ENCODE peak calls at places on chromosome 20, in five cellular contexts. H, E, L, X and F are unnamed samples.

GRCh38 chr20:43751167-43752050 is 24.6 kb upstream of the GTSF1L start:
- DNase-seq in E (peak), X (no peak), L (no peak), H (no peak), F (no peak)

GRCh38 chr20:37294262-37294981 is 5.0 kb downstream of the MANBAL start:
- DNase-seq in H (no peak), E (peak), X (no peak), L (no peak), F (no peak)

GRCh38 chr20:54014301-54014914 is 56.0 kb downstream of the BCAS1 start:
- DNase-seq in H (no peak), L (no peak), E (no peak), X (no peak), F (no peak)

GRCh38 chr20:774016-774679 is 5.8 kb upstream of the SLC52A3 start:
- DNase-seq in L (no peak), E (no peak), H (no peak), X (no peak), F (no peak)

GRCh38 chr20:33516882-33517281 is 27.0 kb downstream of the CBFA2T2 start:
- DNase-seq in X (no peak), E (peak), L (no peak), H (no peak), F (no peak)

GRCh38 chr20:51583073-51583472 is 40.6 kb upstream of the NFATC2 start:
- DNase-seq in E (no peak), L (no peak), X (no peak), H (no peak), F (no peak)

GRCh38 chr20:45791668-45792512 is at the start of the genes DNTTIP1 and WFDC3:
- DNase-seq in L (peak), H (peak), E (peak), X (peak), F (peak)

GRCh38 chr20:39338977-39339376 is 376.8 kb downstream of the DHX35 start:
- DNase-seq in H (no peak), X (no peak), E (no peak), L (no peak), F (no peak)

GRCh38 chr20:57654363-57654997 is 34.3 kb upstream of the ZBP1 start:
- DNase-seq in E (peak), H (peak), X (peak), L (no peak), F (peak)

GRCh38 chr20:54115172-54115854 is 44.9 kb upstream of the BCAS1 start:
- DNase-seq in X (no peak), E (no peak), H (peak), L (no peak), F (no peak)

GRCh38 chr20:36273414-36274247 is 32.5 kb upstream of the DLGAP4 start:
- DNase-seq in L (no peak), E (peak), X (no peak), H (peak), F (no peak)

GRCh38 chr20:36575066-36575743 is 1.8 kb downstream of the TGIF2 start:
- DNase-seq in X (no peak), E (peak), L (no peak), H (peak), F (peak)

GRCh38 chr20:24998631-24999445 is 6.3 kb upstream of the APMAP start:
- DNase-seq in X (no peak), E (no peak), H (no peak), L (no peak), F (no peak)

GRCh38 chr20:33239418-33239817 is 3.6 kb downstream of the BPIFA1 start:
- DNase-seq in X (no peak), E (no peak), L (no peak), H (no peak), F (no peak)

GRCh38 chr20:45823949-45824835 is 2.9 kb downstream of the TNNC2 start:
- DNase-seq in L (peak), X (peak), H (no peak), E (peak), F (no peak)

GRCh38 chr20:59149678-59150504 is 13.7 kb upstream of the ZNF831 start:
- DNase-seq in L (no peak), X (peak), E (no peak), H (no peak), F (no peak)

GRCh38 chr20:55650609-55651228 is 354.6 kb downstream of the CBLN4 start:
- DNase-seq in X (no peak), L (no peak), H (no peak), E (no peak), F (no peak)

GRCh38 chr20:44765647-44766367 is 20.1 kb downstream of the KCNK15 start:
- DNase-seq in L (no peak), E (no peak), H (no peak), X (no peak), F (no peak)

GRCh38 chr20:44988772-44989171 is 22.5 kb downstream of the STK4 start:
- DNase-seq in L (no peak), X (no peak), E (no peak), H (no peak), F (no peak)

GRCh38 chr20:63743210-63743970 is 3.8 kb downstream of the SLC2A4RG start:
- DNase-seq in E (no peak), X (no peak), L (peak), H (no peak), F (no peak)
- H3K27ac ChIP-seq in E (no peak), X (no peak), L (no peak), H (no peak), F (no peak)

GRCh38 chr20:5835234-5835845 is 85.1 kb downstream of the SHLD1 start:
- DNase-seq in X (no peak), H (peak), L (no peak), E (peak), F (no peak)

GRCh38 chr20:5834436-5835005 is 84.3 kb downstream of the SHLD1 start:
- DNase-seq in X (no peak), E (peak), H (no peak), L (no peak), F (no peak)

GRCh38 chr20:5833309-5833941 is 83.2 kb downstream of the SHLD1 start:
- DNase-seq in L (no peak), E (no peak), X (no peak), H (no peak), F (no peak)

GRCh38 chr20:5831539-5832237 is 81.5 kb downstream of the SHLD1 start:
- DNase-seq in L (no peak), X (no peak), E (no peak), H (no peak), F (no peak)

GRCh38 chr20:5835870-5836269 is 85.7 kb downstream of the SHLD1 start:
- DNase-seq in X (no peak), H (no peak), E (peak), L (no peak), F (no peak)
- H3K27ac ChIP-seq in X (peak), H (peak), E (no peak), L (peak), F (no peak)

DNA sequence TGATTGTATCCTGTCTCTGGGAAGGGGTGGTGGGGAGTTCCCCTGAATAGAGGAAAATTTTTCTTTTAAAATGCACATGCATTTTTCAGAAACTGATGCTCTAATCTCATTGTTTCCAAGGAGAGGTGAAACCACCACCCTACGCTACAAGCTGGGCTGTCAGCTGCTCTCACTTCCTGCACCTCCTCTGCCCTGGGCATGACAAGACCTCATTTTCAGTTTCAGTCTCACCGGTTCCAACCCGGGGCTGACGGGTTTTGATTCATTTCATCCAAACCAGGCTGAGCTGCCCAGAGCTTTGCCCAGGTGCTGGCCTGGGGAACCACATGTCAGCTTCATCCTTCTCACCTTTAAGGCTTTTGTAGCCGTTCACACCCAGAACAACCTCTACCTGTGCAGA is 99.7 kb downstream of the EYA2 start:
- DNase-seq in L (no peak), E (no peak), H (no peak), X (no peak), F (no peak)
- H3K27ac ChIP-seq in L (no peak), E (no peak), H (no peak), X (no peak), F (no peak)

DNA sequence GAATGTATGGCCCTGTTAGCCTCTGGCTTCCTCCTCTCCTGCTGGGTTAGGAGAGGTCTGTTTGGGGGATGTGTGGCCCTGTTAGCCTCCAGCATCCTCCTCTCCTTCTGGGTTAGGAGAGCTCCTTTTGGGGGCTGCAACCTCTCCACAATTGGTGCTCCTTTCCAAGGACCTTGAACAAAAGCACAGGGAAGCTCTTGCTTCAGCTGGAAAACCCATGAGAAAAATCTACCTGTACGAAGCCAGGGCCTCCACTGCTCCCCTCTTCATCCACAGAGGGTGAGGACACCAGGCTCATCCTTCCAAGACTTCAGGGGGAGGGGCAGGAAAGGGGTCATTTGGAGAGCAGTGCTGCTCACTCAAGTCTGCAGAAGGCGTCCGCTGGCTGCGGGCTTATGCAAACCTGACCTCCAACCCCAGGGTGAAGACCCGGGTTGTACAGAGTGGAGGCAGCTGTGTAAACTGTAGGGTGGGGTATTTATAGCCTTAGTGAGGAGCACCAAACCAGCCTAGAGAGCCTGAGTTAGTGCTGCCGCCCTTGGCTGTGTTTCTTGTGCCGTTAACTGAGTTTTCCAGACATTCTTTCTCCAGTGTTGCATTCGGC is 62.1 kb downstream of the SLC24A3 start:
- DNase-seq in X (no peak), H (no peak), L (no peak), E (no peak), F (no peak)
- H3K27ac ChIP-seq in X (no peak), H (no peak), L (no peak), E (no peak), F (no peak)